ENCODE peak calls at places on chromosomes 1 and 21, in ten cellular contexts. C is body of pancreas, L is lung, R is spleen, Y is astrocyte, N is dorsolateral prefrontal cortex, J is cardiac fibroblast, F is fibroblast of pulmonary artery, B is fibroblast of mammary gland, U is glutamatergic neuron. M is an unnamed sample.

GRCh38 chr1:55617416-55617980 is 402.3 kb upstream of the USP24 start:
- DNase-seq in R (no peak), U (no peak), J (no peak), F (no peak), N (no peak), Y (no peak), C (no peak), L (no peak), B (no peak), M (no peak)

GRCh38 chr1:165114889-165115285 is 241.6 kb downstream of the LMX1A start:
- DNase-seq in U (no peak), Y (no peak), J (no peak), C (no peak), L (no peak), R (no peak), F (no peak), B (no peak), N (no peak), M (no peak)

GRCh38 chr1:221877365-221877764 is 135.5 kb upstream of the DUSP10 start:
- DNase-seq in Y (no peak), N (no peak), J (no peak), U (no peak), R (no peak), B (no peak), F (no peak), C (no peak), L (no peak), M (no peak)

GRCh38 chr1:84571150-84571535 is 3.1 kb downstream of the CTBS start:
- DNase-seq in N (no peak), Y (peak), F (peak), U (no peak), B (peak), R (no peak), J (peak), C (no peak), L (no peak), M (no peak)

GRCh38 chr1:162889989-162890388 is 29.0 kb upstream of the CCDC190 start:
- DNase-seq in C (no peak), F (peak), Y (no peak), R (no peak), N (no peak), U (no peak), J (no peak), L (no peak), B (no peak), M (no peak)

GRCh38 chr1:56324504-56324903 is 254.9 kb downstream of the PLPP3 start:
- DNase-seq in L (no peak), F (no peak), Y (no peak), B (no peak), J (no peak), R (no peak), U (no peak), C (no peak), N (no peak), M (no peak)

GRCh38 chr1:116191294-116191693 is 80.1 kb downstream of the MAB21L3 start:
- DNase-seq in J (no peak), B (no peak), R (no peak), Y (no peak), N (no peak), C (no peak), U (no peak), F (no peak), L (no peak), M (no peak)

GRCh38 chr1:161068306-161069200 is 1.1 kb downstream of the ARHGAP30 start:
- DNase-seq in B (no peak), J (no peak), L (peak), C (peak), R (peak), U (no peak), Y (no peak), N (no peak), F (no peak), M (no peak)

GRCh38 chr21:35138665-35139381 is 89.7 kb upstream of the RUNX1 start:
- DNase-seq in J (peak), U (no peak), N (no peak), B (peak), F (peak), C (no peak), R (no peak), L (no peak), Y (peak), M (peak)

GRCh38 chr1:209653915-209654351 is 1.7 kb upstream of the LAMB3 start:
- DNase-seq in F (no peak), R (no peak), B (no peak), J (no peak), U (no peak), Y (no peak), N (no peak), C (peak), L (no peak), M (no peak)

GRCh38 chr1:199404976-199405375 is 622.5 kb upstream of the NR5A2 start:
- DNase-seq in N (no peak), B (peak), L (no peak), C (no peak), R (no peak), J (peak), F (no peak), Y (peak), U (no peak), M (peak)

GRCh38 chr1:68112835-68113243 is 62.4 kb upstream of the DIRAS3 start:
- DNase-seq in B (peak), F (peak), N (no peak), R (no peak), J (peak), Y (peak), L (peak), U (no peak), C (no peak), M (peak)

GRCh38 chr1:245859510-245860114 is 647.5 kb downstream of the SMYD3 start:
- DNase-seq in L (no peak), U (no peak), R (no peak), F (peak), J (peak), N (no peak), C (no peak), B (peak), Y (peak), M (peak)

GRCh38 chr1:9901148-9902059 is 8.7 kb downstream of the CTNNBIP1 start:
- DNase-seq in B (no peak), N (no peak), C (peak), R (no peak), Y (no peak), J (no peak), L (peak), U (no peak), F (no peak), M (no peak)

GRCh38 chr1:197660389-197660788 is 114.9 kb downstream of the DENND1B start:
- DNase-seq in C (no peak), R (no peak), Y (peak), U (no peak), F (peak), B (no peak), L (no peak), J (no peak), N (no peak), M (peak)

GRCh38 chr1:24826510-24826909 is 81.3 kb downstream of the CLIC4 start:
- DNase-seq in C (no peak), L (no peak), Y (no peak), R (no peak), J (no peak), N (no peak), B (no peak), F (no peak), U (no peak), M (no peak)
- TF ChIP-seq CTCF in C (no peak), L (no peak), Y (no peak), R (no peak), J (no peak), N (no peak), B (no peak), F (no peak), U (no peak), M (no peak)

GRCh38 chr1:212979340-212980122 is 29.2 kb downstream of the VASH2 start:
- DNase-seq in F (no peak), Y (no peak), B (no peak), R (no peak), J (peak), N (no peak), L (no peak), U (no peak), C (no peak), M (no peak)

GRCh38 chr1:212981025-212981495 is 30.7 kb downstream of the VASH2 start:
- DNase-seq in L (peak), N (no peak), R (no peak), F (peak), U (no peak), C (peak), B (no peak), Y (no peak), J (no peak), M (no peak)

GRCh38 chr1:212981571-212982328 is 31.4 kb downstream of the VASH2 start:
- DNase-seq in N (no peak), Y (no peak), L (peak), B (no peak), F (no peak), C (peak), U (peak), J (no peak), R (no peak), M (no peak)

GRCh38 chr1:212977781-212978645 is 27.7 kb downstream of the VASH2 start:
- DNase-seq in L (no peak), B (no peak), R (no peak), U (no peak), N (no peak), C (no peak), F (no peak), J (no peak), Y (peak), M (no peak)

DNA sequence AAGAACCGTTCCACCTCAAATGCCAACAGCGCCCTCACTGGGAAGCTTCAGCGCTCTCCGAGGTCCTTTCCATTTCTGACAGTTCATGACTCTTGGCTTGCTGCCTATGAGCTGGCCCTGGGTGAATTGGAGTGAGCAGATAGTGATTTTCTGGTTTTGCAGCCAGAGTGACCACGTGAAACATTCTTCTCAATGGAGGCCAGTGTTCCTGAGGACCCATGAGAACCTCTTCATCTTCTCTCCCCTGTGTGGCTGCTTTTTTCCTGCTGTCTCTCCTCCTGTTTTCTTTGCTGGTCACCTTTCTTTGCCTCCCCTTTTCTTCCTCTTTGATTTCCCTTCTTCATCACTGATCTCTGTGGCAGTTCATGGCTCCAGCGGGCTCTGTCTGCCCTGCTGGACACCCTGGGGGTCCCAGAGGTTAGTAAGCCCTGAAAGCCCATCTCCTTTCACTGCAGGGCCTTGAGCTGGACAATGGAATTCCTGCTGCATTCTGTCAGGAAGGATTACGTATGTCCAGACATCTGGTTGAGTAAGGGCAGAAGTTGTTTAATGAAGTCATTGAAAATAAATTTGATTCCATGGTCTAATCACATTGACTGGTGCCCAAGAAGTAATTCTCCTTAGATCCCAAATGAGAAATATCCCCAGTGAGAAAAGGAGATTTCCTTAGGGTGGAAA is 29.9 kb downstream of the VASH2 start:
- DNase-seq in U (no peak), L (no peak), Y (peak), J (peak), C (peak), F (peak), N (no peak), R (no peak), B (peak), M (peak)
- TF ChIP-seq CTCF in U (no peak), L (no peak), Y (no peak), J (peak), C (no peak), F (no peak), N (no peak), R (no peak), B (no peak), M (no peak)

GRCh38 chr1:178693368-178693767 is 31.7 kb upstream of the RALGPS2 start:
- DNase-seq in F (no peak), L (no peak), B (no peak), N (no peak), U (no peak), Y (no peak), R (no peak), J (no peak), C (no peak), M (no peak)
- TF ChIP-seq CTCF in F (no peak), L (no peak), B (peak), N (no peak), U (no peak), Y (peak), R (no peak), J (no peak), C (no peak), M (peak)

GRCh38 chr1:237041795-237042466 is at the start of gene RYR2:
- DNase-seq in B (no peak), J (no peak), F (no peak), Y (no peak), C (peak), U (peak), R (no peak), L (no peak), N (peak), M (no peak)
- TF ChIP-seq CTCF in B (no peak), J (peak), F (no peak), Y (no peak), C (no peak), U (peak), R (no peak), L (no peak), N (peak), M (no peak)

GRCh38 chr1:204130989-204131892 is 20.6 kb downstream of the ETNK2 start:
- DNase-seq in U (no peak), F (peak), R (no peak), C (peak), J (peak), Y (peak), N (no peak), L (no peak), B (peak), M (peak)
- TF ChIP-seq CTCF in U (no peak), F (peak), R (no peak), C (no peak), J (peak), Y (peak), N (no peak), L (no peak), B (peak), M (peak)

DNA sequence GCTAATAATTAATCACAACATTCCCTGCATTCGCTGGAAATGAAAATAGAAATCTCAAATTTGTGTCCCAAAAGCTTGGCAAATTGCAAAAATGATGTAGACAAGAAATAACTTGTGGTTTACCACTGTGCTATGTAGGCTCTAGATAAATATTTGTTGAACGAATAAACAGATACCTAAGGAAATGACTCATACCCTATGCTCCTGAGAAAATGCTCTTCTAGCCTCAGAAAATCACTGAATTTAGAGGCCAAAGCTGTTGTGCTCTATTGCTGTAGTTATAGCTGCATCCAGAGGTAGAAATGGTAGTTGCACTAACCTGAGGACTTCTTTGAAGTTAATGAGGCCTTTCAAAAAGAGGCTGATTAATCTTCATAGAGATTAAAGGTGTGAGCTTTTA is 142.0 kb upstream of the ZNHIT6 start:
- DNase-seq in F (peak), R (no peak), Y (peak), U (no peak), N (no peak), J (peak), B (peak), C (no peak), L (no peak), M (peak)
- TF ChIP-seq CTCF in F (peak), R (no peak), Y (peak), U (no peak), N (no peak), J (peak), B (peak), C (no peak), L (no peak), M (peak)

DNA sequence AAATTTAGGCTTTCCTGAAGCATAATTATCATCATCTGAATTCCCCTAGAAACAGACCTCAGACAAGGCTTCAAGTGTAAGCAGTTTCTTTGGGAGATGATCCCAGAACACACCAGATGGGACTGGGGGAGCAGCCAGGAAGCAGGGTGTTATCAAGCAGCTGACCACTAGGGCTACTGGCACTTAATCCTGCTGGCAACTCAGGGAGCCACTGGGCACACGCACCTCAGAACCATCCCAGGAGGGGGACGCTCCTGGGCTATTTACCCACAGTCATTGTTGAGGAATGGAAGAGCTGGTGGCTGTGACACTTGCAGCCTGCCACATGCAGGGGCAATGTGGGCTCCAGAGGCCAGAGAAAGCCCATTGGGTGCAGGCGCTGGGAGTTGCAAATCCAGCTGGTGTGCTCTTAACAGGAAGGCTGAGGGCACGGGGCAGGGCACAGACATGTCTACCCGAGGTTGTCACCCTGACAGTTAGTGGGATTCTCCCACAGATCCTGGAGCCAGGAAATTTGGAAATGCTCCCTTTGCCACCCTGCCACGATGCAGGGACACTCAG is 15.1 kb upstream of the IL22RA1 start:
- DNase-seq in C (no peak), R (no peak), Y (no peak), U (no peak), F (peak), L (no peak), J (no peak), B (peak), N (no peak), M (peak)
- TF ChIP-seq CTCF in C (no peak), R (no peak), Y (peak), U (peak), F (peak), L (no peak), J (peak), B (peak), N (no peak), M (peak)

GRCh38 chr1:150024156-150024555 is 13.6 kb upstream of the OTUD7B start:
- DNase-seq in Y (no peak), B (no peak), C (no peak), L (no peak), F (no peak), U (no peak), R (no peak), N (no peak), J (no peak), M (no peak)

GRCh38 chr1:150021191-150021688 is 10.7 kb upstream of the OTUD7B start:
- DNase-seq in U (no peak), B (no peak), J (no peak), R (no peak), F (no peak), N (no peak), Y (no peak), L (no peak), C (peak), M (no peak)

GRCh38 chr1:150018165-150018564 is 7.6 kb upstream of the OTUD7B start:
- DNase-seq in Y (no peak), C (no peak), U (no peak), L (no peak), F (no peak), N (no peak), R (no peak), B (no peak), J (no peak), M (no peak)

GRCh38 chr1:150020711-150021110 is 10.2 kb upstream of the OTUD7B start:
- DNase-seq in Y (no peak), B (no peak), L (no peak), F (no peak), N (no peak), C (no peak), J (no peak), U (no peak), R (no peak), M (no peak)

DNA sequence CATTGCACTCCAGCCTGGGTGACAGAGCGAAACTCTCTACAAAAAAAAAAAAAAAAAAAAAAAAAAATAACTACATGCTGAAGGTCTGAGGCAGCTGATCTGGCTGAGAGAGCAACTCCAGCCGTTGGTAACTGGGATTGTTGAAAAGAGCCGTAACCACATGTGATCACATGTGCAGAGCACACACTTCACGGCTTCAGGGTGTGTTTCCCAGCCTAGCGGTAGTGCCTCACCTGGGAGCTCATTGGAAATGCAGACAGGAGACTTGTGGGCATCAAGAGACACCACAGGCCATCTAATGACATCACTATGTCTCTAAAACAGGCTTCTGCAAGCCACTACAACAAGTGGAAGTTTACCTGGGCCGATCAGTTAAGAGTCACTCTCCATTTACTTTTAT is 11.8 kb upstream of the OTUD7B start:
- DNase-seq in B (no peak), Y (no peak), N (no peak), R (no peak), L (no peak), F (no peak), J (no peak), U (no peak), C (peak), M (no peak)
- TF ChIP-seq CTCF in B (no peak), Y (no peak), N (no peak), R (no peak), L (no peak), F (no peak), J (no peak), U (no peak), C (no peak), M (no peak)

GRCh38 chr1:14782741-14783591 is 184.5 kb downstream of the KAZN start:
- DNase-seq in C (no peak), Y (no peak), L (no peak), J (no peak), U (no peak), F (no peak), N (no peak), R (no peak), B (no peak), M (no peak)
- TF ChIP-seq CTCF in C (no peak), Y (no peak), L (no peak), J (no peak), U (no peak), F (no peak), N (no peak), R (no peak), B (no peak), M (no peak)

DNA sequence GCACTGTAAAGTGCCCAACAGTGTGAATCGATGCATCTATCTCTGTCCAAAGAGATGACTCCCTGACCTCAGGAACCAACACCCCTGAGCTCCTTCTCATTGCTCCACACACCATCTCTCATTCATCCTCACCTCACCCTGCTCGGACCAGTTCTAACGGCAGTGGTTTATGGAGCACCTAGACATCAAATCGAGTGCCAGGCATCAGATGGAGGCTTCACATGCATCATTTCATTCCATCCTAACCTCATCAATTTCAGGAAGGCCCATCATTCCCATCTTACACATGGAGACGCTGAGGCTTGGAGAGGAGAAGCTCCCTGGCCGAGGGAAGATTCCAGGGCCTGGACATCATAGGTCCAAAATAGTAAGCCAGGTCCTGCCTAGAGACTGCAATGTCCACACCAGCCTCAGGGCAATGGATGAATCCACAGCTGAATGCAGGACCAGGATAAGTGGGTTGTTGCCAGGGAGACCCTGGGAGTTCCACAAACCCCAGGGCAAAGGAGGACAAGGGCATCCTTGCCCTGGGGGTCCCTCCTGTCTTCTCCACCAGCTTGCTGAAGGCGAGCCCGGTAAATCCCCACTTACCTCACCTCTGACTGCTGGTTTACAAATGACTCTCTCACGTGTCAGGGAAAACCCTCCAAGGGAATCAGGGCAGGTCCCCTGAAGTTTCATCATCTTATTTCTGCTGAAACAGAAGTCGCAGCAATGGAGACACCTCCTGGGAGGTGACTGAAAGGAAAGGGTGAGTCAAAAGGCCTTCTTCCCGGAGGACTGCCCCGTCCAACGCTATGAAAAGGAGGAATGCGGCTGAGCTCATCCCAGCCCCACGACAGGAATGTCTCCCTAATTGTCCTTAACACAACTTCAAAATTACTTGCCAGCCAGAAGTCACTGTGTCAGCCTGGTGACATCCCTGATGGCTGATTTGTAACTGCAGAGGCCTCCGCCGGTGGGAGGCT is 9.0 kb upstream of the IFFO2 start:
- DNase-seq in B (no peak), Y (peak), F (peak), L (no peak), U (no peak), N (no peak), C (no peak), J (peak), R (peak), M (peak)
- TF ChIP-seq CTCF in B (no peak), Y (no peak), F (no peak), L (no peak), U (no peak), N (no peak), C (no peak), J (no peak), R (no peak), M (peak)